ENCODE peak calls at places on chromosomes 5 and 9, in ten cellular contexts. O, N, V, D, U, H, R, E, M and K are unnamed samples.

GRCh38 chr5:180085837-180086236 is 14.3 kb upstream of the RNF130 start:
- DNase-seq in U (peak), O (no peak), H (no peak), R (no peak), N (no peak), D (no peak), V (no peak), E (no peak), M (peak), K (no peak)

GRCh38 chr5:18968966-18969365 is 1019.0 kb downstream of the CDH18 start:
- DNase-seq in V (no peak), R (no peak), N (no peak), H (no peak), D (no peak), U (no peak), M (peak), O (no peak), E (no peak), K (no peak)

GRCh38 chr5:132224721-132225120 is 2.9 kb downstream of the P4HA2 start:
- DNase-seq in V (no peak), U (no peak), H (no peak), D (no peak), E (no peak), O (no peak), R (no peak), M (peak), N (no peak), K (no peak)

GRCh38 chr5:155883966-155884555 is 442.9 kb upstream of the SGCD start:
- DNase-seq in H (no peak), U (peak), V (no peak), E (no peak), O (no peak), M (peak), N (no peak), R (no peak), D (no peak), K (no peak)

GRCh38 chr9:123401879-123402513 is 46.0 kb downstream of the CRB2 start:
- DNase-seq in E (peak), R (peak), V (peak), M (peak), D (no peak), U (peak), N (no peak), H (no peak), O (no peak), K (peak)

GRCh38 chr9:18268381-18268780 is 205.6 kb upstream of the ADAMTSL1 start:
- DNase-seq in M (peak), V (no peak), D (no peak), H (no peak), O (no peak), N (no peak), E (no peak), R (no peak), U (no peak), K (no peak)

GRCh38 chr9:110954822-110955291 is 83.4 kb downstream of the LPAR1 start:
- DNase-seq in E (no peak), U (no peak), R (no peak), H (no peak), V (no peak), D (no peak), M (peak), N (no peak), O (no peak), K (no peak)

GRCh38 chr5:103435136-103435914 is 127.3 kb downstream of the NUDT12 start:
- DNase-seq in M (no peak), O (no peak), U (no peak), N (no peak), E (no peak), D (no peak), R (no peak), V (no peak), H (no peak), K (no peak)

GRCh38 chr9:89036862-89037261 is 45.6 kb downstream of the S1PR3 start:
- DNase-seq in E (no peak), H (no peak), M (no peak), R (no peak), U (no peak), V (no peak), D (no peak), N (no peak), O (peak), K (no peak)